ENCODE peak calls at places on chromosomes 4 and X, in four cellular contexts. D, R, S and C are unnamed samples.

GRCh38 chrX:19344207-19344534 is 444 bp downstream of the PDHA1 start:
- DNase-seq in D (no peak), R (no peak), S (no peak), C (no peak)

GRCh38 chr4:172982151-172982590 is 186.4 kb upstream of the GALNT7 start:
- DNase-seq in D (no peak), R (peak), S (no peak), C (no peak)

GRCh38 chr4:36716874-36717273 is 435.5 kb downstream of the DTHD1 start:
- DNase-seq in D (no peak), R (no peak), S (no peak), C (no peak)

GRCh38 chr4:174260099-174260498 is 23.4 kb downstream of the FBXO8 start:
- DNase-seq in D (no peak), R (peak), S (no peak), C (no peak)

GRCh38 chr4:158410272-158410671 is 111.4 kb upstream of the RXFP1 start:
- DNase-seq in D (no peak), R (peak), S (no peak), C (no peak)

GRCh38 chr4:161813889-161814288 is 349.9 kb downstream of the FSTL5 start:
- DNase-seq in D (no peak), R (no peak), S (no peak), C (no peak)

GRCh38 chrX:80807606-80808159 is 2.0 kb downstream of the BRWD3 start:
- DNase-seq in D (no peak), R (no peak), S (no peak), C (no peak)

GRCh38 chr4:73006286-73006990 is 63.1 kb downstream of the COX18 start:
- DNase-seq in D (no peak), R (no peak), S (no peak), C (no peak)

GRCh38 chr4:14856076-14856926 is 146.0 kb upstream of the CPEB2 start:
- DNase-seq in D (no peak), R (peak), S (peak), C (no peak)

GRCh38 chrX:104008831-104009230 is 4.7 kb downstream of the H2BW1 start:
- DNase-seq in D (no peak), R (no peak), S (no peak), C (no peak)

GRCh38 chr4:185657191-185657590 is 121.9 kb upstream of the PDLIM3 start:
- DNase-seq in D (no peak), R (no peak), S (no peak), C (peak)

GRCh38 chrX:18674417-18674787 is 2.5 kb upstream of the RS1 start:
- DNase-seq in D (peak), R (no peak), S (no peak), C (peak)

GRCh38 chr4:157713342-157713741 is 459.5 kb downstream of the GASK1B start:
- DNase-seq in D (no peak), R (no peak), S (no peak), C (no peak)

GRCh38 chrX:123086768-123087167 is 97.3 kb upstream of the GRIA3 start:
- DNase-seq in D (no peak), R (no peak), S (no peak), C (no peak)

GRCh38 chrX:75061701-75062100 is 94.4 kb downstream of the ABCB7 start:
- DNase-seq in D (no peak), R (peak), S (no peak), C (no peak)

GRCh38 chr4:51909236-51909703 is 66.3 kb downstream of the DCUN1D4 start:
- DNase-seq in D (no peak), R (no peak), S (no peak), C (no peak)

GRCh38 chrX:143634701-143635442 is 1.0 kb downstream of the SLITRK4 start:
- DNase-seq in D (peak), R (no peak), S (no peak), C (peak)

GRCh38 chrX:49172280-49172780 is 632 bp downstream of the PLP2 start:
- DNase-seq in D (no peak), R (peak), S (no peak), C (no peak)

GRCh38 chr4:104494822-104495559 is at the start of gene CXXC4:
- DNase-seq in D (peak), R (peak), S (peak), C (peak)

GRCh38 chr4:177393236-177393635 is 49.0 kb downstream of the AGA start:
- DNase-seq in D (no peak), R (no peak), S (no peak), C (no peak)

GRCh38 chr4:105490523-105490922 is 16.7 kb upstream of the PPA2 start:
- DNase-seq in D (no peak), R (no peak), S (no peak), C (no peak)

GRCh38 chr4:41256131-41256739 is 493 bp upstream of the UCHL1 start:
- DNase-seq in D (no peak), R (peak), S (no peak), C (peak)

GRCh38 chr4:85807247-85807915 is 332.4 kb downstream of the ARHGAP24 start:
- DNase-seq in D (no peak), R (no peak), S (no peak), C (no peak)

GRCh38 chrX:110795645-110796510 is at the start of gene CHRDL1:
- DNase-seq in D (peak), R (no peak), S (no peak), C (peak)

GRCh38 chrX:115054876-115055275 is 37.5 kb upstream of the IL13RA2 start:
- DNase-seq in D (no peak), R (no peak), S (no peak), C (no peak)

GRCh38 chrX:95721011-95721410 is 963.6 kb upstream of the DIAPH2 start:
- DNase-seq in D (no peak), R (no peak), S (no peak), C (no peak)

GRCh38 chrX:73916931-73917657 is 354.1 kb downstream of the CHIC1 start:
- DNase-seq in D (no peak), R (peak), S (peak), C (peak)

GRCh38 chr4:151532001-151532708 is 123.2 kb downstream of the FHIP1A start:
- DNase-seq in D (no peak), R (no peak), S (no peak), C (no peak)

GRCh38 chrX:26254436-26254835 is 38.5 kb downstream of the MAGEB5 start:
- DNase-seq in D (no peak), R (no peak), S (no peak), C (no peak)

GRCh38 chr4:119643306-119644042 is 14.9 kb upstream of the PDE5A start:
- DNase-seq in D (no peak), R (peak), S (no peak), C (no peak)

GRCh38 chr4:111717916-111718315 is 427.3 kb upstream of the FAM241A start:
- DNase-seq in D (no peak), R (no peak), S (no peak), C (no peak)

GRCh38 chr4:525660-526059 is 26.6 kb downstream of the PIGG start:
- DNase-seq in D (no peak), R (no peak), S (no peak), C (no peak)

GRCh38 chr4:4269856-4270255 is 20.1 kb downstream of the LYAR start:
- DNase-seq in D (no peak), R (no peak), S (no peak), C (no peak)
- H2BK15ac ChIP-seq in D (no peak), R (no peak), S (no peak), C (no peak)

GRCh38 chr4:98993419-98994071 is 2.0 kb upstream of the METAP1 start:
- DNase-seq in D (no peak), R (no peak), S (no peak), C (no peak)

GRCh38 chr4:98997176-98997575 is 1.7 kb downstream of the METAP1 start:
- DNase-seq in D (no peak), R (no peak), S (no peak), C (no peak)

GRCh38 chr4:98994474-98995182 is 893 bp upstream of the METAP1 start:
- DNase-seq in D (no peak), R (peak), S (no peak), C (no peak)

GRCh38 chr4:98996056-98996941 is 778 bp downstream of the METAP1 start:
- DNase-seq in D (no peak), R (peak), S (no peak), C (peak)

GRCh38 chr4:98995183-98996055 is at the start of gene METAP1:
- DNase-seq in D (peak), R (peak), S (peak), C (peak)
- H2BK15ac ChIP-seq in D (no peak), R (peak), S (no peak), C (peak)

DNA sequence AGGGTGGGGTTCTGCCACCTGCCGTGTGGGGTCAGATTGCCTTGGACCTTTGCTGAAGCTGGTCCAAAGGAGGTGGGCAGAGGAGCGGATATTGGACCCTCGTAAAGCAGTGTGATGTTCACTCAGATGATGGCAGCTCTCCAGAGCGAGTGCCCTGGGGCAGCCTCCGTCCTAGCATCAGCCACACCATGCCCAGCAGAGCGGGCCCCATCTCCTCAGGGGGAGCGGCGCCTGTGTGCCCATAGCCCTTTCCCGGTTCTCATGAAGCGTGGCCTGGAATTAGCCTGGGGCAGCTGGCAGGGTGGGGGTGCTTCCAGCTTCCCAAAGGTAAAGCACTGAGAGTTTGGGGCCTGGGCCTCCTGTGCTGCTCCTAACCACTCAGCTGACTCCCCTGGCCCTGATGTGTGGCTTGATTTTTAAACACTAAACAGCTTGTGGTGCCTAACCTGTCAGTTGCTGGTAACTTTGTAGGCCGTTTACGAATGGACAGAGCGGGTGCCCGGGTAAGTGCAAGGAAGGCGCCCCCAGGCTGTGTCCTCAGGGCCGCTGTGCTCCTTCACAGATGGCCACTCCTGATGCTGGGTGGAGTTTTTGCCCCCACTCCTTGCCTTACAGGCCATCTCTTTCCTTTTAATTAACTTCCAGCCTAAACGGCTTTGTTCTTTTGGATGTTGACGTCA is 36.0 kb downstream of the NOP14 start:
- DNase-seq in D (no peak), R (no peak), S (no peak), C (no peak)
- H2BK15ac ChIP-seq in D (no peak), R (no peak), S (no peak), C (no peak)

GRCh38 chr4:139843643-139844042 is 178.0 kb downstream of the MGST2 start:
- DNase-seq in D (no peak), R (no peak), S (no peak), C (no peak)
- H2BK15ac ChIP-seq in D (no peak), R (no peak), S (no peak), C (no peak)

DNA sequence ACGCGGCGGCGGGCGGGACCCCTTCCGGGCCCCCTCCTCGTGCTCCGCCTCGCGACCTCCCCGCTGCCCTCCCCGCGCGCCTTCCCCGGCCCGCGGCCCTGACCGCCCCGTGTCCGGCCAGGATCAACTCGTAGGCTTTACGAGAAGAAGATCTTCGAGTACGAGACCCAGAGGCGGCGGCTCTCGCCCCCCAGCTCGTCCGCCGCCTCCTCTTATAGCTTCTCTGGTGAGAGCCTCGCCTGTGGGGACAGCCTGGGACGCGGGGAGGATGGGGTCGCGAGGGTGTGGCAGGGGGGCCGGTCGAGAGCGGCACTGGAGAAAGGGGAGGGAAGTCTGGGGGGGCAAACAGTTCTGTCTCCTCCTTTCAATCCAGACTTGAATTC is 465 bp downstream of the EMD start:
- DNase-seq in D (no peak), R (no peak), S (no peak), C (no peak)
- H2BK15ac ChIP-seq in D (no peak), R (no peak), S (no peak), C (no peak)

DNA sequence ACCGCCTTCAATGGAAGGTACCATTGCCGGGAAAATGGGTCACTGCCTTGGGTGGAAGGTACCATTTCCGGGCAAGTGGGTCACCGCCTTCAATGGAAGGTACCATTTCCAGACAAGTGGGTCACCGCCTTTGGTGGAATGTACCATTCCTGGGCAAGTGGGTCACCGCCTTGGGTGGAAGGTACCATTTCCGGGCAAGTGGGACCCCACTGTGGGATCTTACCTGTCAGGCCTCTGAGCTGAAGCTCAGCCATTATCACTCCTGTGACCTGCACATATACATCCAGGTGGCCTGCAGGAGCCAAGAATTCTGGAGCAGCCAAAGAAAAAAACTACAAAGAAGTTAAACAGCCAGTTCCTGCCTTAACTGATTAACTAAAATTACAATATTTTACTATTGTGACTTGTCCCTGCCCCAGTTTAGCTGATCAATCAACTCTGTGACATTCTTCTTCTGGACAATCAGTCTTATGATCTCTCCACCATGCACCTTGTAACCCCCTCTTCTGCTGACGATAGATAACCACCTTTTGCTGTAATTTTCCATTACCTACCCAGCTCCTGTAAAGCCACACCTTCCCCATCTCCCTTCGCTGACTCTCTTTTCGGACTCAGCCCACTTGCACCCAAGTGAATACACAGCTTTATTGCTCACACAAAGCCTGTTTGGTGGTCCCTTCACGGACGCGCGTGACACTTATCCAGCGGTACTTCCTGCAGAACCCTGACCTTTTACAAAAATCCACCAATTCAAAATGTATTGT is 313.2 kb downstream of the DHRSX start:
- DNase-seq in D (no peak), R (no peak), S (no peak), C (no peak)
- H2BK15ac ChIP-seq in D (no peak), R (no peak), S (no peak), C (no peak)

GRCh38 chrX:33133320-33133719 is 78.0 kb downstream of the DMD start:
- DNase-seq in D (no peak), R (no peak), S (no peak), C (no peak)
- H2BK15ac ChIP-seq in D (no peak), R (no peak), S (no peak), C (no peak)

DNA sequence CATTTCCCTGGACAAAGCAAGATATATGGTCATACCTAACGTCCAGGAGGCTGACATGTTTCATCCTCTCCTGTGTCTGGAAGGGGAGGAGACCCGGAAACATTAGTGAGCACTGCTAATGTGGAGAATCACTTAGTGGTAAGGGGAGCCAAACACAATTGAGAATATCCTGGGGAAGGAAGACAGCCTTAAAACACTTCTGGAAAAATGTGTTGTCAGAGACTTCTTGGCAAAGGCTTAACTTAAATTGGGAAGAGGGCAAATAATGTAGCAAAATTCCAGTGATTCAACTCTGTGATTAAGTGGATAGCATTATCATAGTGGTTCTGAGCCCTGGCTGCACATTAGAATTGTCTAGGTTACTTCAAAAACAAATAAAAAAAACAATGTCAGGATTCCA is 39.5 kb downstream of the SPARCL1 start:
- DNase-seq in D (no peak), R (no peak), S (no peak), C (no peak)
- H2BK15ac ChIP-seq in D (no peak), R (no peak), S (no peak), C (no peak)